ENCODE peak calls at places on chromosome 10, in five cellular contexts. W, R, P, E and H are unnamed samples.

GRCh38 chr10:31745612-31746376 is 182.8 kb downstream of the ARHGAP12 start:
- DNase-seq in W (no peak), R (no peak), P (no peak), E (peak; percentile 10), H (no peak)

GRCh38 chr10:48484911-48485310 is 120.0 kb downstream of the ARHGAP22 start:
- DNase-seq in W (no peak), R (no peak), P (no peak), E (peak; percentile 11), H (no peak)

GRCh38 chr10:122244001-122244715 is 26.9 kb upstream of the BTBD16 start:
- DNase-seq in W (no peak), R (no peak), P (no peak), E (no peak), H (no peak)

GRCh38 chr10:27742926-27743735 is 2.5 kb downstream of the MKX start:
- DNase-seq in W (no peak), R (peak; percentile 28), P (peak; percentile 19), E (no peak), H (no peak)

GRCh38 chr10:34327184-34327583 is 487.9 kb downstream of the PARD3 start:
- DNase-seq in W (no peak), R (peak; percentile 41), P (no peak), E (no peak), H (no peak)

GRCh38 chr10:91220954-91221696 is 662 bp downstream of the PCGF5 start:
- DNase-seq in W (no peak), R (no peak), P (no peak), E (no peak), H (no peak)

GRCh38 chr10:90125406-90125805 is 424.0 kb downstream of the KIF20B start:
- DNase-seq in W (no peak), R (no peak), P (no peak), E (no peak), H (no peak)

GRCh38 chr10:20901110-20901509 is 4.0 kb upstream of the NEBL start:
- DNase-seq in W (no peak), R (no peak), P (no peak), E (no peak), H (no peak)

GRCh38 chr10:3568983-3569382 is 216.0 kb downstream of the KLF6 start:
- DNase-seq in W (no peak), R (no peak), P (no peak), E (no peak), H (no peak)

GRCh38 chr10:45106257-45106856 is 105.6 kb downstream of the ZNF22 start:
- DNase-seq in W (no peak), R (no peak), P (no peak), E (no peak), H (no peak)

DNA sequence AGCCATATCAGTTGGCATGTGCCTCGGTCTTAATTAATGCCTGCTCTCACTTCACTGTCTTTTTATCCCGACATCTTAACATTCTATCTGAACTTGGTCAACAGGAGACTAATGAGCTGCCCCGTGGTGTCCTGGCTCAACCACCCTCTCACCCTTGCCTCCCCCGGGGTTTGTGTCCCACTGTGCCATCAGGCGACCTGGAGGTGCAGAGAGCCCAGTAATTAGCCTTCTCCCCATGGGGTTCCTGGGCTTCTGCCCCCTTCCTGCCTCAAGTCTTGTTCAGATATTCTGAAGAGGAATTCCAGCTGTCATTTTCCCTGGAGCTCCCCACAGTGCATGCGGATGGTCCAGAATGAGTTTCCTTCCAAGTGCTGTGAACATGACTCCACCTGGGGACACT is 10.1 kb upstream of the JAKMIP3 start:
- DNase-seq in W (no peak), R (no peak), P (no peak), E (no peak), H (no peak)
- TF ChIP-seq TAF1 in W (no peak), R (no peak), P (no peak), E (no peak), H (no peak)

GRCh38 chr10:88385601-88386203 is 197.4 kb downstream of the RNLS start:
- DNase-seq in W (peak; percentile 15), R (no peak), P (peak; percentile 12), E (peak; percentile 27), H (peak; percentile 94)
- TF ChIP-seq TAF1 in W (peak; percentile 28), R (no peak), P (no peak), E (no peak), H (no peak)

DNA sequence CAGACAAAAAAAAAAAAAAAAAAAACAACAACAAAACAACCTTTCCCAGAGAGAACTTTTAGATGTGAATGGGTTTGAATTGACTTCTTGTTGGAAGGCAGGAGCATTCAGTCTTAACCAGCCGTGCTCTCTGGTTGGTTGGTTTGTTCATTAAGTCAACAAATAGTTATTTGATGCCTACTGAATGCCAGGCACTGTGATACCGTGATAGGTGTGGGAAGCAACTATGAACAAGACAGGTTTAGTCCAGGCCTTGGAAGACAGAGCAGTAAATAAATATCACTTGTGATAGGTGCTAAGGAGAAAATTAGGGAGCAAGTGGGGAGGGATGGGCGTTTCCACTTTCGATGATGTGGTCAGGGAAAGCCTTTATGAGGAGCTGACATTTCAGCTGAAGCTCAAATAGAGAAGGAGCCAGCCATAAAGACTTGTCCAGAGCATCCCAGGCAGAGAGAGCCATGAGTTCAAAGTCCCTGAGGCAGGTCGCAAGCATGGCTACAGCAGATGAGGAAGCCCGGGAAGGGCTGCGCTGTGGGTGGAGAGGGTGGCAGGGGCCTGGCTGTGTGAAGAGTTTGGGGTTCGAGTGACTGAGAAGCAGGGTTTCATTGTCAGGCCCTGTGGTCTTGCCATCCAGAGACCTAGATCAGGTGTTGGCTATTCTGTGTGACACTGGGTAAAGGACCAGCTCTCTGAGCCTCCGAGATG is 8.0 kb downstream of the TSPAN15 start:
- DNase-seq in W (no peak), R (no peak), P (no peak), E (no peak), H (no peak)
- TF ChIP-seq TAF1 in W (no peak), R (no peak), P (no peak), E (no peak), H (no peak)

DNA sequence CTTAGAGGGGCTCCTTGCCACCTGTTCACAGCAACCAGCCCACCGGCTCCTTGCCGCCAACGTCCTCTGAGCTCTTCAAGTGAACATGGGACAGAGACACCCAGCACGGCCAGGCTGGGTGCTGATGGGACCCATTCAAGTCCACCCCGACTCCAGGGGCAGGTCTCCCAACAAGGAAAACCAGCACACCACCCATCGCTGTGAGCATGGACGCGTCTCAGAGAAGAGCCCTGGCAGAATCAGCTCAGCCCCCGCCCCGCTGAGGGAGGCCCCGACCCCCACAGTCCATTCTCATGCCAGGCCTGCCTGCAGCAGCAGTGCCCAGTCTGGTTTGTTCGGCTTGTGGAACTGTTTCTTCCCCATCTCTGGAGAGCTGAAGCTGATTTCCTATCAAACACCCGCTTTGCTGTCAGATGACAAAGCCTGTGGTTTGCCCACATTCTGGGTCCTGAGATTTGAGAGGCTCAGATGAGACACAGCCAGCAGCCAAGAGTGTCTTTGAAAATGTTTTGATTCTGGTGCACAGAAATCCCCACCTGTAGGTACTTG is 216.6 kb downstream of the ZMYND11 start:
- DNase-seq in W (no peak), R (no peak), P (no peak), E (no peak), H (no peak)
- TF ChIP-seq TAF1 in W (no peak), R (no peak), P (no peak), E (no peak), H (no peak)

DNA sequence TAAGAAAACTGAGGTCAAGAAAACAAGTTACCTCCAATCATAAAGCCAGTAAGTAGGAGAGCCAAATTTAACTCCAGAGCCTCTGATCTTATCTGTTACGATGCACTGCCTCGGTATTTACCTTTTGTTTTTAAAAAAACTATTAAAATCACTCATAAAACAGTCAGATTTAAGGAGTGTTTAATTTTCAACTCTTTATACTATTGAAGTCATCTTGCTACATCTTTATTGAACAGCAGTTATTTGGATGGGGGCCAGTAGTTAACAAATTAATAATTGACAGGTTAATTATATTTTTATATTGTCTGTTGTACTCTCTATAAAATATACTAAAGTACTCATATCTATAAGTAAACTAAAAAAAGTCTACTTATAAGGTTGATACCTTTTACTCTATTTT is 24.6 kb downstream of the ADIRF start:
- DNase-seq in W (no peak), R (no peak), P (no peak), E (no peak), H (no peak)
- TF ChIP-seq TAF1 in W (no peak), R (no peak), P (no peak), E (no peak), H (no peak)